ENCODE peak calls at places on chromosomes 12 and 14, in four cellular contexts. G is mesendoderm, S is IMR-90, K is neuronal stem cell. M is an unnamed sample.

GRCh38 chr14:50864237-50864636 is 7.6 kb upstream of the ABHD12B start:
- DNase-seq in G (no peak), S (no peak), K (no peak), M (no peak)

GRCh38 chr12:2435511-2435910 is 359.3 kb upstream of the FKBP4 start:
- DNase-seq in G (no peak), S (no peak), K (no peak), M (no peak)

GRCh38 chr12:132224484-132224883 is 80.2 kb downstream of the NOC4L start:
- DNase-seq in G (no peak), S (no peak), K (no peak), M (no peak)

GRCh38 chr14:71371711-71372396 is 464.6 kb downstream of the PCNX1 start:
- DNase-seq in G (no peak), S (peak; percentile 75), K (no peak), M (no peak)

GRCh38 chr12:88775742-88776151 is 195.5 kb upstream of the KITLG start:
- DNase-seq in G (no peak), S (no peak), K (no peak), M (no peak)

GRCh38 chr12:85627584-85627983 is 208.6 kb downstream of the RASSF9 start:
- DNase-seq in G (no peak), S (peak; percentile 92), K (no peak), M (no peak)

GRCh38 chr12:82801951-82802610 is 115.4 kb downstream of the TMTC2 start:
- DNase-seq in G (no peak), S (no peak), K (no peak), M (no peak)

GRCh38 chr14:98944989-98945388 is 327.0 kb downstream of the BCL11B start:
- DNase-seq in G (no peak), S (no peak), K (no peak), M (no peak)

GRCh38 chr12:117686911-117687377 is 281.8 kb downstream of the KSR2 start:
- DNase-seq in G (peak; percentile 68), S (no peak), K (no peak), M (no peak)

GRCh38 chr14:21795456-21795855 is 121.8 kb upstream of the OR4E1 start:
- DNase-seq in G (no peak), S (no peak), K (no peak), M (no peak)

GRCh38 chr12:129927316-129927900 is 23.6 kb upstream of the TMEM132D start:
- DNase-seq in G (no peak), S (no peak), K (no peak), M (no peak)

GRCh38 chr12:60704171-60704914 is 1108.5 kb downstream of the SLC16A7 start:
- DNase-seq in G (no peak), S (no peak), K (no peak), M (no peak)

GRCh38 chr14:64510127-64510808 is 5.7 kb downstream of the ZBTB1 start:
- DNase-seq in G (peak; percentile 7), S (no peak), K (no peak), M (no peak)

GRCh38 chr14:70886421-70887206 is 20.6 kb upstream of the PCNX1 start:
- DNase-seq in G (peak; percentile 46), S (no peak), K (no peak), M (no peak)

GRCh38 chr12:6074979-6075585 is 49.4 kb downstream of the VWF start:
- DNase-seq in G (no peak), S (no peak), K (no peak), M (peak; percentile 64)

GRCh38 chr14:63147018-63147417 is 57.2 kb upstream of the RHOJ start:
- DNase-seq in G (no peak), S (no peak), K (no peak), M (no peak)

GRCh38 chr12:82627799-82628198 is 58.9 kb upstream of the TMTC2 start:
- DNase-seq in G (peak; percentile 65), S (peak; percentile 38), K (no peak), M (peak; percentile 46)

GRCh38 chr12:113194971-113195391 is 9.5 kb downstream of the RITA1 start:
- DNase-seq in G (no peak), S (peak; percentile 73), K (no peak), M (no peak)

GRCh38 chr12:85662209-85662607 is 174.0 kb downstream of the RASSF9 start:
- DNase-seq in G (no peak), S (no peak), K (no peak), M (no peak)

GRCh38 chr14:23042162-23042965 is at the start of gene PSMB11:
- DNase-seq in G (no peak), S (no peak), K (no peak), M (no peak)

GRCh38 chr12:73632191-73632590 is 905.4 kb upstream of the ATXN7L3B start:
- DNase-seq in G (no peak), S (no peak), K (no peak), M (no peak)

GRCh38 chr12:62123721-62124203 is 136.4 kb upstream of the USP15 start:
- DNase-seq in G (peak; percentile 76), S (peak; percentile 56), K (peak; percentile 30), M (peak; percentile 65)

GRCh38 chr12:56358836-56359532 is 923 bp downstream of the STAT2 start:
- DNase-seq in G (no peak), S (peak; percentile 87), K (no peak), M (no peak)

GRCh38 chr12:101782544-101782855 is 43.2 kb upstream of the SYCP3 start:
- DNase-seq in G (no peak), S (peak; percentile 69), K (no peak), M (no peak)

GRCh38 chr14:100106260-100106659 is 41.0 kb downstream of the EVL start:
- DNase-seq in G (no peak), S (no peak), K (no peak), M (no peak)

GRCh38 chr14:22190411-22191191 is 398.4 kb downstream of the DAD1 start:
- DNase-seq in G (no peak), S (peak; percentile 100), K (no peak), M (no peak)

GRCh38 chr14:99716850-99717681 is 33.0 kb downstream of the CYP46A1 start:
- DNase-seq in G (no peak), S (no peak), K (no peak), M (no peak)

GRCh38 chr12:71846322-71846940 is 6.9 kb downstream of the TBC1D15 start:
- DNase-seq in G (peak; percentile 21), S (peak; percentile 47), K (no peak), M (no peak)

DNA sequence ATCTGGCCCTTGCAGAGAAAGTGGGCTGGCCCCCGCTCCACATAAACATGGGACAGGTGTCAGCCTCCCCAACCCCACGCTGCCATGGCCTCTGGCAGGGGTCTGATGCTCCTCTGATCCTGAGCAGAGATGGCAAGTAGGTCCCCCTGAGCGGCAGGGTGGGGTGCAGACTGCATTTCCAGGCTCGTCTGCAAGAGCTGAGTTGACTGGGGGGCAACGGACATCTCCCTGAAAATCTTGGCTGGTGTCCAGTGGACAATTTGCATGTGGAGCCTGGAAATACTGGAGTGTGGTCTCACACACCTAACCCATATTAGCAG is 188.8 kb upstream of the DIO3 start:
- DNase-seq in G (no peak), S (no peak), K (no peak), M (no peak)
- H3K4ac ChIP-seq in G (no peak overlapping the region), S (no peak overlapping the region), K (no peak overlapping the region), M (no peak overlapping the region)

GRCh38 chr12:78792052-78792698 is 72.4 kb upstream of the SYT1 start:
- DNase-seq in G (no peak), S (no peak), K (no peak), M (no peak)
- H3K4ac ChIP-seq in G (no peak overlapping the region), S (no peak overlapping the region), K (no peak overlapping the region), M (no peak overlapping the region)

GRCh38 chr14:53331247-53331646 is 178.1 kb upstream of the DDHD1 start:
- DNase-seq in G (no peak), S (peak; percentile 93), K (no peak), M (no peak)
- H3K4ac ChIP-seq in G (no peak overlapping the region), S (no peak overlapping the region), K (no peak overlapping the region), M (no peak overlapping the region)

DNA sequence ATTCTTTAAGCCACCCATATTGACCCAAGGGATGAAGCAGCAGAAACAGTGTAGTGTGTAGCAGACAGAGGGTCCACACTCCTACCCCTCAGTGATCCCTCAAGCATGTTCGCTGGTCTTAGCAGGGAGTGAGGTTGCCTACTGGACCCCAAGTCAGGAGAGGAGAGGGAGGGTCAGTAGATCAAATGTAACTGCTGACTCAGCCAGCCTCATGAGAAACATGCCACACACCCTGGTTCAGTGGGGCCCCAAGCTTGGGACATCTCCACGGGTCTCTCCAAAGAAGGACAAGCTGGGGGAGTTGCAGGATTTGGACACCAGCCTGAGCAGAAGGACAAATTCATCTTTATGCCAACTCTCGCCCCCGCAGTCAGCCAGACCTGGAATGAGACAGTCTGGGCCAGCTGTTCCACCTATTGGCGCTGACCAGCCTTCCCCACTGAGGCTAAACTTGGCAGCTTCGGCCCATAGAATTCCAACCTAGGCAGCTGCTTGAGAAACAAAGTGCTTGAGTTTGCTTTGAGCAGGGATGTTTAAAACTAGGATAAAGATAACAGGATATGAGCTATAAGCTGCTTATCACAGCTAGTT is 66.0 kb upstream of the ACTN1 start:
- DNase-seq in G (no peak), S (peak; percentile 91), K (no peak), M (no peak)
- H3K4ac ChIP-seq in G (no peak overlapping the region), S (peak overlapping the region; percentile 92), K (no peak overlapping the region), M (no peak overlapping the region)

GRCh38 chr12:124384299-124384894 is 89.5 kb downstream of the RFLNA start:
- DNase-seq in G (no peak), S (no peak), K (no peak), M (no peak)
- H3K4ac ChIP-seq in G (no peak overlapping the region), S (peak overlapping the region; percentile 98), K (no peak overlapping the region), M (no peak overlapping the region)

GRCh38 chr12:94831081-94831747 is 172.3 kb downstream of the NDUFA12 start:
- DNase-seq in G (no peak), S (no peak), K (no peak), M (no peak)

GRCh38 chr12:94832105-94832504 is 171.4 kb downstream of the NDUFA12 start:
- DNase-seq in G (no peak), S (no peak), K (no peak), M (no peak)

GRCh38 chr12:94829552-94829951 is 173.9 kb downstream of the NDUFA12 start:
- DNase-seq in G (no peak), S (peak; percentile 12), K (no peak), M (no peak)

GRCh38 chr12:94832780-94833760 is 170.4 kb downstream of the NDUFA12 start:
- DNase-seq in G (peak; percentile 88), S (peak; percentile 1), K (peak; percentile 44), M (peak; percentile 76)

DNA sequence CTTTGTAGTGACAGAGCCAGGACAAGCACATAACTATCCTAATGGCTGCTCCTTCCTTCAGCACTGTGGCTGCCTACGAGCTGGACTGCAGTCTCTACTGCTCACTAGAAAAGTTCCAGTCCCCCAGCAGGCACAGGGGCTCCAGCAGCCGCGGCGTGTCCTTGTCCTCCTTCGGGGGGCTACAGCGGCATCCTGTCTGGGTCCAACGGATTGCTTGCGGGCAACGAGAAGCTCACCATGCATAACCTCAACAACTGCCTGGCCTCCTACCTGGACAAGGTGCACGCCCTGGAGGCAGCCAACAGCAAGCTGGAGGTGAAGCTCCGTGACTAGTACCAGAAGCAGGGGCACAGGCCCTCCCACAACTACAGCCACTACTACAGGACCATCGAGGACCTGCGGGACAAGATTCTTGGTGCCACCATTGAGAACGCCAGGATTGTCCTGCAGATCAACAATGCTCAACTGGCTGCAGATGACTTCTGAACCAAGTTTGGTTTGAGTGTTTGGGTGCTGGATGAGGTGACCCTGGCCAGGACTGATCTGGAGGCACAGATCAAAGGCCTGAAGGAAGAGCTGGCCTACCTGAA is 169.4 kb downstream of the NDUFA12 start:
- DNase-seq in G (no peak), S (no peak), K (no peak), M (no peak)
- H3K4ac ChIP-seq in G (no peak overlapping the region), S (no peak overlapping the region), K (no peak overlapping the region), M (no peak overlapping the region)

M was measured in H9.